ENCODE peak calls at places on chromosomes 5 and 9, in five cellular contexts. K is H9, O is mesendoderm, P is IMR-90, V is neuronal stem cell. G is an unnamed sample.

GRCh38 chr9:108439967-108440366 is 415.8 kb downstream of the ACTL7B start:
- DNase-seq in O (no peak), V (no peak), P (peak; percentile 76), K (no peak), G (peak; percentile 73)

GRCh38 chr9:88388886-88389617 is 808 bp downstream of the SPIN1 start:
- DNase-seq in O (peak; percentile 87), K (peak; percentile 68), V (peak; percentile 75), P (peak; percentile 76), G (peak; percentile 92)

GRCh38 chr5:143499480-143500114 is 96.1 kb upstream of the NR3C1 start:
- DNase-seq in O (peak; percentile 27), K (no peak), V (no peak), P (no peak), G (no peak)

GRCh38 chr9:114271556-114272510 is 51.1 kb upstream of the ORM1 start:
- DNase-seq in O (peak; percentile 72), K (peak; percentile 56), P (peak; percentile 58), V (peak; percentile 57), G (peak; percentile 55)

GRCh38 chr5:116271432-116271831 is 186.6 kb downstream of the COMMD10 start:
- DNase-seq in V (no peak), K (no peak), P (peak; percentile 82), O (no peak), G (peak; percentile 73)

GRCh38 chr9:133609311-133610098 is at the start of gene FAM163B:
- DNase-seq in O (peak; percentile 67), P (peak; percentile 22), K (peak; percentile 72), V (peak; percentile 81), G (peak; percentile 58)

GRCh38 chr9:109641079-109641659 is 138.8 kb upstream of the PALM2AKAP2 start:
- DNase-seq in K (no peak), P (no peak), O (no peak), V (no peak), G (no peak)

GRCh38 chr5:173969167-173970049 is 19.6 kb upstream of the C5orf47 start:
- DNase-seq in V (no peak), O (peak; percentile 86), K (no peak), P (peak; percentile 88), G (peak; percentile 91)

GRCh38 chr9:98657897-98658296 is 50.8 kb downstream of the GABBR2 start:
- DNase-seq in O (no peak), K (no peak), P (peak; percentile 78), V (no peak), G (peak; percentile 11)

GRCh38 chr9:8660383-8660782 is 860.8 kb upstream of the DMAC1 start:
- DNase-seq in O (no peak), P (no peak), K (no peak), V (no peak), G (peak; percentile 41)

GRCh38 chr5:121630402-121630801 is 221.3 kb upstream of the FTMT start:
- DNase-seq in P (peak; percentile 0), K (no peak), V (no peak), O (peak; percentile 13), G (no peak)

GRCh38 chr9:137589441-137590122 is 730 bp downstream of the ZMYND19 start:
- DNase-seq in O (no peak), K (no peak), V (no peak), P (no peak), G (peak; percentile 45)
- H3K4ac ChIP-seq in O (peak overlapping the region; percentile 8), K (no peak overlapping the region), V (peak overlapping the region; percentile 66), P (no peak overlapping the region), G (peak overlapping the region; percentile 17)

GRCh38 chr5:132464155-132464939 is 26.2 kb downstream of the IRF1 start:
- DNase-seq in V (no peak), P (no peak), O (peak; percentile 36), K (no peak), G (peak; percentile 63)
- H3K18ac ChIP-seq in V (peak overlapping the region; percentile 1), P (no peak overlapping the region), O (no peak overlapping the region), K (no peak overlapping the region), G (peak overlapping the region; percentile 92)

GRCh38 chr5:77772729-77773128 is 3.4 kb downstream of the TBCA start:
- DNase-seq in O (no peak), P (no peak), K (no peak), V (no peak), G (no peak)
- H3K4ac ChIP-seq in O (no peak overlapping the region), P (no peak overlapping the region), K (no peak overlapping the region), V (no peak overlapping the region), G (no peak overlapping the region)

DNA sequence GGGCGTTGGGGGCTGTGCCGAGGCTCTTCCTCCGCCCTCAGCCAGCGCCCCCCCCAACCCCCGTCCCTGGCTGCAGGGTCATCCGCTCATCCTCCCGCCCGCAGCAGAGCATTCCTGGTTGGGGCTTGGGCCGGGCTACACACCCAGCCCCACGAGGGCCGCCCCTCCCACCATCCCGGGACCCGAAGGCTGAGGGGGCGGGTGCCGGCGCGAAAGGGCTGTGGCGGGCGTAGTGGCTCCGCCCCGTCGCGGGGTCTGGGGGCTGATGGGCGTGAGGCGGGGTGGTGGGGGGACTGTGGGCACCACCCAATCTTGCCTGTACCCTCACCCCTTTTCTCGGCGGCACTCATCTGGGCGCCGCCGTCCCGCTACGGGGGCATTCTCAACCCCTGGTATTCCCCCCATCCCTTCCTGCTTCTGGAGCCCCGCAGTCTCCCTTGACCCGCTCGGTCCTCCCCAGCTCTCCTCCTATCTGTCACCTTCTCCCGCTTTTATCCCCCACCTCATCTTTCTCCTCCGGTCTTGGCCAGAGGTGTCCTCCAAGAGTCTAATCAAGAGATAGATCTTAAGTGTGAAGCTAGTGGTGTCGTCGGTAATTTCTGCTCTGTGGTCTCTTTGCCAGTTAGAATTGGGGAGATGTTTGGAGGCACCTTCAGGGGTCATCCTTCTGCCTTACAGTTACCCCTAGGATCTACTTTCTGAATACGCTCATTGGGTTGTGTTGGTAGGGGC is 1.6 kb downstream of the FER start:
- DNase-seq in K (no peak), V (no peak), P (no peak), O (peak; percentile 90), G (peak; percentile 39)
- H3K18ac ChIP-seq in K (no peak overlapping the region), V (peak overlapping the region; percentile 97), P (peak overlapping the region; percentile 24), O (peak overlapping the region; percentile 33), G (peak overlapping the region; percentile 80)

DNA sequence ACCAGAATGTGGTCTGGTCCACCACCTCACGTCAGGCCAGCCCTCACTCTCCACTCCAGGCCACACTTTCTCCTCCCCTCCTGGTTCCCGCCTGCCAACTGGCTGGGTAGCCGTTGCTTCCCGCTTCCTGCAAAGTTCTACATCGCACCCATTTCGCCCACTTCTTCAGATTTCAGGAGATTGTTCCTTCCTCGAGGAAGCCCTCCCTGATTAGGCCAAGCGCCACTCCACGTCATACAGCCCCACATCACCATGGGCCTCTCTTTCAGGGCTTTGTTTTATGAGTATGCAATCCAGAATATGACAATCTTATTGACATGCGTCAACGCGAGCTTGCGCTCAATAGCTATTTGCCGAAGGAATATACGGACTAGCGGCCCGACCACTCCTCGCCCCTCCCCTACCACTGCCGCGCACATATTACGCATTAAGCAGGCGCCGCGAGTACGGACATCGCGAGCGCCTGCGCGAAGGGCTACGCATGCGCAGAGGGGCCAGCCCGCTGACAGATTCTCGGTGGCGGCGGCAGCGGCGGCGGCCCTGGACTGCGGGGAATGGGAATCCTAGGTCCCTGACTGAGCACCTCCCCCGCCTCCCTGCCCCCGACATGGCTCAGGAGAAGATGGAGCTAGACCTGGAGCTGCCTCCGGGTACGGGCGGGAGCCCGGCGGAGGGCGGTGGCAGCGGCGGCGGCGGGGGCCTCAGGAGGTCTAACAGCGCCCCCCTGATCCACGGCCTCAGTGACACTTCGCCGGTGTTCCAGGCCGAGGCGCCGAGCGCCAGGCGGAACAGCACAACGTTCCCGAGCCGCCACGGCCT is 74.7 kb downstream of the PIP5K1B start:
- DNase-seq in K (peak; percentile 93), O (peak; percentile 96), P (peak; percentile 92), V (peak; percentile 96), G (peak; percentile 94)
- H3K4ac ChIP-seq in K (no peak overlapping the region), O (no peak overlapping the region), P (peak overlapping the region; percentile 85), V (no peak overlapping the region), G (peak overlapping the region; percentile 79)

DNA sequence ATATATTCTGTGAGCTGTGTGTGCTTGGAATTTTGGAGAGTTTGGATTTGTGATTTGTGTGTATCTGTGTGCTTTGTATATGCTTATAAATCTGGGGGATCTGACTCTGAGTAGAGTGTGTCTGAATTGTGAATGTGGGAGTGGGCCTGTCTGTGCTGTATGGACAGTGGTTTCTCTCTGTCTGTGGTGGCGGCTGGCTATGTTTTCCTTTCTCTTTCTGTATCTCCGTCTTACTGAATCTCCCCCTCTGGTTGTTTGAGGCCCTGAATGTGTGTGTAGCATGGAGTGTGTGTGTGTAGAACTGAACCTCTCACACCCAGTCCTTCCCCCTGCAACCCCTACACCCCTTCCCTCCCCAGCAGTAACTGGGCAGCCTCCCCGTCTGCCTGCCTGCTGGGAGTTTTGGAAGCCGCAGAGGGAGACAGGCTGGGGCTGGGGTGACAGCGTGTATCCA is 4.7 kb downstream of the CXXC5 start:
- DNase-seq in K (no peak), O (no peak), P (no peak), V (no peak), G (peak; percentile 88)
- H3K18ac ChIP-seq in K (no peak overlapping the region), O (peak overlapping the region; percentile 7), P (peak overlapping the region; percentile 69), V (peak overlapping the region; percentile 41), G (peak overlapping the region; percentile 93)

GRCh38 chr5:2782658-2783057 is 31.2 kb upstream of the IRX2 start:
- DNase-seq in V (no peak), P (no peak), O (no peak), K (no peak), G (no peak)

GRCh38 chr5:2776338-2777302 is 25.1 kb upstream of the IRX2 start:
- DNase-seq in V (no peak), P (no peak), K (no peak), O (no peak), G (no peak)

GRCh38 chr5:2783223-2783622 is 31.7 kb upstream of the IRX2 start:
- DNase-seq in V (no peak), O (no peak), P (no peak), K (no peak), G (no peak)

GRCh38 chr5:2779459-2779858 is 28.0 kb upstream of the IRX2 start:
- DNase-seq in P (no peak), V (no peak), O (no peak), K (no peak), G (no peak)

DNA sequence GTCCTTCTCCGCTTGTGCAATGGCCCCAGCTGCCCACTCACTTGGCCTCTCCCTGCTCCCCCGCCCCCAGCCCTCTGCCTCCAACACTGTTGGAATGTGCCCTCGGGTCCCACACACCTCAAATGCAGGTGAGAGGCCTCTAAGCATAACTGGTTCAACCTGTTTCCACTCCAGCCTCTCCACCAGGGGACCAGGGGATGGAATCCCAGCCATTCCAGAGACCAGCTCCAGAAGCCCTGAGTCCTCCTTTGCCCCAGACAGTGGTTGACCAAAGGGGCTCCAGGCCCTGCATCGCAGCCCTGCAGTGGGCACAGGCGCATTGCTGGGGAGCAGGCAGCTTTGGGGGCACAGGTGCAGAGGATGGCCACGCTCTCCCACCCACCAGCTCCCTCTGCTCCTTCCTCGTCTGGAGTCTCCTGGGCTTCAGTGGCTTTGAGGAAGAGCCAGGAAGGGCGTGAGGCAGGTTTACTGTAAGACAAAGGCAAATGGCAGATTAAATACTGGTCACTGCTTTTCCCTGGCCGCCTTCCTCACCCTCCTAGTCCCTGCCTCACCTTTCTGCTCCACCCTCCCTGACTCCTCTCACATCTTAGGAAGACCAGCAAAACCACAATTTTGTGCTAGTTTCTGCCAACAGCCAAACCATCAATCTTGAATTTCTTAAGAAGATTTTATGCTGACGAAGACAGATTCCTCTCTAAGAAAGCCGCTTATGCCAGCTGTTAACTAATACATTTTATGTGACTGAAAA is 29.1 kb upstream of the IRX2 start:
- DNase-seq in O (peak; percentile 95), V (no peak), P (no peak), K (peak; percentile 90), G (no peak)
- H3K4ac ChIP-seq in O (no peak overlapping the region), V (no peak overlapping the region), P (no peak overlapping the region), K (no peak overlapping the region), G (no peak overlapping the region)

GRCh38 chr5:74957029-74957781 is 91.0 kb upstream of the FAM169A start:
- DNase-seq in V (no peak), K (no peak), P (no peak), O (no peak), G (no peak)
- H3K18ac ChIP-seq in V (no peak overlapping the region), K (no peak overlapping the region), P (peak overlapping the region; percentile 28), O (peak overlapping the region; percentile 86), G (no peak overlapping the region)

G was measured in mesenchymal stem cell.